ENCODE peak calls at places on chromosomes 13 and 19, in nine cellular contexts. One of them, this sample, is unnamed.

GRCh38 chr13:29935309-29935981 is 85.0 kb upstream of the UBL3 start:
- DNase-seq in effector memory CD4-positive, alpha-beta T cell: peak
- DNase-seq in psoas muscle: no peak
- DNase-seq in cerebellar cortex: no peak
- DNase-seq in dermis blood vessel endothelial cell: no peak
- DNase-seq in OCI-M1: no peak
- DNase-seq in tibial nerve: no peak
- DNase-seq in stimulated activated naive B cell treated with anti-CD40 and anti-IgM and Interleukin-4, amounts not matched to agents 10 μg/mL and 1 μg/mL and 100 μg/mL, for 72 hours: peak
- DNase-seq in stimulated activated CD8-positive, alpha-beta memory T cell treated with anti-CD3 and anti-CD28 coated beads, Interleukin-4, amount 100 ng/mL, for 48 hours: peak
- DNase-seq in this sample: no peak

GRCh38 chr19:12891553-12892021 is 627 bp downstream of the GCDH start:
- DNase-seq in stimulated activated naive B cell treated with anti-CD40 and anti-IgM and Interleukin-4, amounts not matched to agents 10 μg/mL and 1 μg/mL and 100 μg/mL, for 72 hours: no peak
- DNase-seq in tibial nerve: no peak
- DNase-seq in OCI-M1: no peak
- DNase-seq in dermis blood vessel endothelial cell: no peak
- DNase-seq in psoas muscle: no peak
- DNase-seq in stimulated activated CD8-positive, alpha-beta memory T cell treated with anti-CD3 and anti-CD28 coated beads, Interleukin-4, amount 100 ng/mL, for 48 hours: no peak
- DNase-seq in cerebellar cortex: no peak
- DNase-seq in effector memory CD4-positive, alpha-beta T cell: no peak
- DNase-seq in this sample: no peak

GRCh38 chr19:16296713-16297112 is 27.9 kb upstream of the KLF2 start:
- DNase-seq in psoas muscle: no peak
- DNase-seq in stimulated activated CD8-positive, alpha-beta memory T cell treated with anti-CD3 and anti-CD28 coated beads, Interleukin-4, amount 100 ng/mL, for 48 hours: no peak
- DNase-seq in tibial nerve: no peak
- DNase-seq in OCI-M1: no peak
- DNase-seq in stimulated activated naive B cell treated with anti-CD40 and anti-IgM and Interleukin-4, amounts not matched to agents 10 μg/mL and 1 μg/mL and 100 μg/mL, for 72 hours: no peak
- DNase-seq in dermis blood vessel endothelial cell: no peak
- DNase-seq in cerebellar cortex: no peak
- DNase-seq in effector memory CD4-positive, alpha-beta T cell: no peak
- DNase-seq in this sample: no peak

GRCh38 chr13:111437417-111437816 is 117.0 kb downstream of the TEX29 start:
- DNase-seq in dermis blood vessel endothelial cell: no peak
- DNase-seq in stimulated activated naive B cell treated with anti-CD40 and anti-IgM and Interleukin-4, amounts not matched to agents 10 μg/mL and 1 μg/mL and 100 μg/mL, for 72 hours: no peak
- DNase-seq in effector memory CD4-positive, alpha-beta T cell: no peak
- DNase-seq in tibial nerve: no peak
- DNase-seq in stimulated activated CD8-positive, alpha-beta memory T cell treated with anti-CD3 and anti-CD28 coated beads, Interleukin-4, amount 100 ng/mL, for 48 hours: no peak
- DNase-seq in psoas muscle: no peak
- DNase-seq in OCI-M1: no peak
- DNase-seq in cerebellar cortex: no peak
- DNase-seq in this sample: no peak

GRCh38 chr19:926595-927043 is 784 bp downstream of the ARID3A start:
- DNase-seq in effector memory CD4-positive, alpha-beta T cell: no peak
- DNase-seq in OCI-M1: peak
- DNase-seq in tibial nerve: no peak
- DNase-seq in cerebellar cortex: no peak
- DNase-seq in dermis blood vessel endothelial cell: no peak
- DNase-seq in stimulated activated naive B cell treated with anti-CD40 and anti-IgM and Interleukin-4, amounts not matched to agents 10 μg/mL and 1 μg/mL and 100 μg/mL, for 72 hours: peak
- DNase-seq in psoas muscle: peak
- DNase-seq in stimulated activated CD8-positive, alpha-beta memory T cell treated with anti-CD3 and anti-CD28 coated beads, Interleukin-4, amount 100 ng/mL, for 48 hours: peak
- DNase-seq in this sample: peak

GRCh38 chr13:80979035-80979641 is 638.2 kb upstream of the SPRY2 start:
- DNase-seq in effector memory CD4-positive, alpha-beta T cell: no peak
- DNase-seq in OCI-M1: peak
- DNase-seq in stimulated activated naive B cell treated with anti-CD40 and anti-IgM and Interleukin-4, amounts not matched to agents 10 μg/mL and 1 μg/mL and 100 μg/mL, for 72 hours: peak
- DNase-seq in cerebellar cortex: peak
- DNase-seq in tibial nerve: no peak
- DNase-seq in stimulated activated CD8-positive, alpha-beta memory T cell treated with anti-CD3 and anti-CD28 coated beads, Interleukin-4, amount 100 ng/mL, for 48 hours: peak
- DNase-seq in dermis blood vessel endothelial cell: peak
- DNase-seq in psoas muscle: no peak
- DNase-seq in this sample: no peak

GRCh38 chr13:27293051-27293691 is 22.5 kb downstream of the RASL11A start:
- DNase-seq in tibial nerve: no peak
- DNase-seq in cerebellar cortex: no peak
- DNase-seq in dermis blood vessel endothelial cell: no peak
- DNase-seq in effector memory CD4-positive, alpha-beta T cell: no peak
- DNase-seq in stimulated activated naive B cell treated with anti-CD40 and anti-IgM and Interleukin-4, amounts not matched to agents 10 μg/mL and 1 μg/mL and 100 μg/mL, for 72 hours: no peak
- DNase-seq in stimulated activated CD8-positive, alpha-beta memory T cell treated with anti-CD3 and anti-CD28 coated beads, Interleukin-4, amount 100 ng/mL, for 48 hours: no peak
- DNase-seq in OCI-M1: no peak
- DNase-seq in psoas muscle: no peak
- DNase-seq in this sample: no peak

GRCh38 chr19:48481846-48482639 is 12.9 kb downstream of the CYTH2 start:
- DNase-seq in dermis blood vessel endothelial cell: peak
- DNase-seq in OCI-M1: no peak
- DNase-seq in stimulated activated CD8-positive, alpha-beta memory T cell treated with anti-CD3 and anti-CD28 coated beads, Interleukin-4, amount 100 ng/mL, for 48 hours: no peak
- DNase-seq in effector memory CD4-positive, alpha-beta T cell: no peak
- DNase-seq in stimulated activated naive B cell treated with anti-CD40 and anti-IgM and Interleukin-4, amounts not matched to agents 10 μg/mL and 1 μg/mL and 100 μg/mL, for 72 hours: no peak
- DNase-seq in tibial nerve: no peak
- DNase-seq in psoas muscle: no peak
- DNase-seq in cerebellar cortex: no peak
- DNase-seq in this sample: no peak

GRCh38 chr19:14138576-14139265 is 2.3 kb upstream of the ASF1B start:
- DNase-seq in stimulated activated naive B cell treated with anti-CD40 and anti-IgM and Interleukin-4, amounts not matched to agents 10 μg/mL and 1 μg/mL and 100 μg/mL, for 72 hours: no peak
- DNase-seq in OCI-M1: no peak
- DNase-seq in stimulated activated CD8-positive, alpha-beta memory T cell treated with anti-CD3 and anti-CD28 coated beads, Interleukin-4, amount 100 ng/mL, for 48 hours: no peak
- DNase-seq in tibial nerve: no peak
- DNase-seq in effector memory CD4-positive, alpha-beta T cell: no peak
- DNase-seq in dermis blood vessel endothelial cell: peak
- DNase-seq in psoas muscle: no peak
- DNase-seq in cerebellar cortex: no peak
- DNase-seq in this sample: no peak

GRCh38 chr19:10288662-10289166 is 1.0 kb upstream of the ICAM5 start:
- DNase-seq in OCI-M1: peak
- DNase-seq in effector memory CD4-positive, alpha-beta T cell: no peak
- DNase-seq in dermis blood vessel endothelial cell: peak
- DNase-seq in psoas muscle: no peak
- DNase-seq in stimulated activated naive B cell treated with anti-CD40 and anti-IgM and Interleukin-4, amounts not matched to agents 10 μg/mL and 1 μg/mL and 100 μg/mL, for 72 hours: no peak
- DNase-seq in stimulated activated CD8-positive, alpha-beta memory T cell treated with anti-CD3 and anti-CD28 coated beads, Interleukin-4, amount 100 ng/mL, for 48 hours: peak
- DNase-seq in cerebellar cortex: peak
- DNase-seq in tibial nerve: no peak
- DNase-seq in this sample: peak

GRCh38 chr13:29961036-29961685 is 110.7 kb upstream of the UBL3 start:
- DNase-seq in effector memory CD4-positive, alpha-beta T cell: no peak
- DNase-seq in psoas muscle: no peak
- DNase-seq in dermis blood vessel endothelial cell: no peak
- DNase-seq in tibial nerve: no peak
- DNase-seq in cerebellar cortex: no peak
- DNase-seq in OCI-M1: no peak
- DNase-seq in stimulated activated naive B cell treated with anti-CD40 and anti-IgM and Interleukin-4, amounts not matched to agents 10 μg/mL and 1 μg/mL and 100 μg/mL, for 72 hours: no peak
- DNase-seq in stimulated activated CD8-positive, alpha-beta memory T cell treated with anti-CD3 and anti-CD28 coated beads, Interleukin-4, amount 100 ng/mL, for 48 hours: no peak
- DNase-seq in this sample: no peak

GRCh38 chr13:105153626-105154025 is 1381.8 kb downstream of the EFNB2 start:
- DNase-seq in dermis blood vessel endothelial cell: no peak
- DNase-seq in psoas muscle: no peak
- DNase-seq in tibial nerve: no peak
- DNase-seq in stimulated activated CD8-positive, alpha-beta memory T cell treated with anti-CD3 and anti-CD28 coated beads, Interleukin-4, amount 100 ng/mL, for 48 hours: no peak
- DNase-seq in stimulated activated naive B cell treated with anti-CD40 and anti-IgM and Interleukin-4, amounts not matched to agents 10 μg/mL and 1 μg/mL and 100 μg/mL, for 72 hours: no peak
- DNase-seq in OCI-M1: no peak
- DNase-seq in cerebellar cortex: no peak
- DNase-seq in effector memory CD4-positive, alpha-beta T cell: no peak
- DNase-seq in this sample: no peak

GRCh38 chr13:105991622-105992254 is 543.7 kb downstream of the EFNB2 start:
- DNase-seq in OCI-M1: peak
- DNase-seq in tibial nerve: peak
- DNase-seq in cerebellar cortex: no peak
- DNase-seq in stimulated activated CD8-positive, alpha-beta memory T cell treated with anti-CD3 and anti-CD28 coated beads, Interleukin-4, amount 100 ng/mL, for 48 hours: no peak
- DNase-seq in psoas muscle: no peak
- DNase-seq in effector memory CD4-positive, alpha-beta T cell: no peak
- DNase-seq in stimulated activated naive B cell treated with anti-CD40 and anti-IgM and Interleukin-4, amounts not matched to agents 10 μg/mL and 1 μg/mL and 100 μg/mL, for 72 hours: no peak
- DNase-seq in dermis blood vessel endothelial cell: no peak
- DNase-seq in this sample: no peak

GRCh38 chr13:98476538-98476966 is 100.4 kb downstream of the STK24 start:
- DNase-seq in psoas muscle: peak
- DNase-seq in dermis blood vessel endothelial cell: peak
- DNase-seq in tibial nerve: no peak
- DNase-seq in effector memory CD4-positive, alpha-beta T cell: peak
- DNase-seq in stimulated activated CD8-positive, alpha-beta memory T cell treated with anti-CD3 and anti-CD28 coated beads, Interleukin-4, amount 100 ng/mL, for 48 hours: peak
- DNase-seq in OCI-M1: no peak
- DNase-seq in cerebellar cortex: peak
- DNase-seq in stimulated activated naive B cell treated with anti-CD40 and anti-IgM and Interleukin-4, amounts not matched to agents 10 μg/mL and 1 μg/mL and 100 μg/mL, for 72 hours: peak
- DNase-seq in this sample: peak

GRCh38 chr19:3687774-3688706 is 12.2 kb downstream of the PIP5K1C start:
- DNase-seq in tibial nerve: no peak
- DNase-seq in cerebellar cortex: peak
- DNase-seq in effector memory CD4-positive, alpha-beta T cell: peak
- DNase-seq in stimulated activated naive B cell treated with anti-CD40 and anti-IgM and Interleukin-4, amounts not matched to agents 10 μg/mL and 1 μg/mL and 100 μg/mL, for 72 hours: peak
- DNase-seq in dermis blood vessel endothelial cell: peak
- DNase-seq in psoas muscle: no peak
- DNase-seq in stimulated activated CD8-positive, alpha-beta memory T cell treated with anti-CD3 and anti-CD28 coated beads, Interleukin-4, amount 100 ng/mL, for 48 hours: peak
- DNase-seq in OCI-M1: no peak
- DNase-seq in this sample: no peak

GRCh38 chr13:66492479-66492878 is 737.7 kb downstream of the PCDH9 start:
- DNase-seq in psoas muscle: no peak
- DNase-seq in dermis blood vessel endothelial cell: peak
- DNase-seq in stimulated activated CD8-positive, alpha-beta memory T cell treated with anti-CD3 and anti-CD28 coated beads, Interleukin-4, amount 100 ng/mL, for 48 hours: no peak
- DNase-seq in OCI-M1: peak
- DNase-seq in effector memory CD4-positive, alpha-beta T cell: no peak
- DNase-seq in tibial nerve: no peak
- DNase-seq in cerebellar cortex: no peak
- DNase-seq in stimulated activated naive B cell treated with anti-CD40 and anti-IgM and Interleukin-4, amounts not matched to agents 10 μg/mL and 1 μg/mL and 100 μg/mL, for 72 hours: no peak
- DNase-seq in this sample: no peak